ENCODE peak calls at places on chromosomes 6 and 20, in six cellular contexts. One of them, this sample, is unnamed.

GRCh38 chr6:124677874-124678273 is 284.4 kb upstream of the RNF217 start:
- DNase-seq in GM12878: no peak
- DNase-seq in astrocyte: no peak
- DNase-seq in endothelial cell of umbilical vein: no peak
- DNase-seq in H9: no peak
- DNase-seq in A549: no peak
- DNase-seq in this sample: no peak

GRCh38 chr6:169986848-169987498 is 235.6 kb downstream of the ERMARD start:
- DNase-seq in A549: no peak
- DNase-seq in astrocyte: no peak
- DNase-seq in endothelial cell of umbilical vein: no peak
- DNase-seq in H9: no peak
- DNase-seq in GM12878: no peak
- DNase-seq in this sample: no peak

GRCh38 chr6:149931501-149931900 is 8.6 kb upstream of the RAET1G start:
- DNase-seq in astrocyte: no peak
- DNase-seq in GM12878: no peak
- DNase-seq in A549: no peak
- DNase-seq in H9: no peak
- DNase-seq in endothelial cell of umbilical vein: no peak
- DNase-seq in this sample: no peak

GRCh38 chr6:106537662-106538061 is 91.6 kb downstream of the RTN4IP1 start:
- DNase-seq in GM12878: no peak
- DNase-seq in astrocyte: no peak
- DNase-seq in H9: no peak
- DNase-seq in A549: no peak
- DNase-seq in endothelial cell of umbilical vein: no peak
- DNase-seq in this sample: peak; percentile 90

GRCh38 chr6:38593419-38593818 is 46.3 kb downstream of the BTBD9 start:
- DNase-seq in astrocyte: no peak
- DNase-seq in H9: no peak
- DNase-seq in endothelial cell of umbilical vein: no peak
- DNase-seq in GM12878: no peak
- DNase-seq in A549: no peak
- DNase-seq in this sample: no peak

GRCh38 chr6:155580904-155581303 is 125.3 kb upstream of the NOX3 start:
- DNase-seq in H9: no peak
- DNase-seq in endothelial cell of umbilical vein: no peak
- DNase-seq in astrocyte: no peak
- DNase-seq in GM12878: no peak
- DNase-seq in A549: no peak
- DNase-seq in this sample: no peak

GRCh38 chr20:34389206-34389953 is 26.3 kb downstream of the ITCH start:
- DNase-seq in H9: no peak
- DNase-seq in astrocyte: peak; percentile 32
- DNase-seq in endothelial cell of umbilical vein: no peak
- DNase-seq in GM12878: no peak
- DNase-seq in A549: peak; percentile 45
- DNase-seq in this sample: no peak

GRCh38 chr6:13373488-13373886 is 45.1 kb upstream of the TBC1D7 start:
- DNase-seq in A549: no peak
- DNase-seq in endothelial cell of umbilical vein: peak; percentile 67
- DNase-seq in GM12878: no peak
- DNase-seq in astrocyte: no peak
- DNase-seq in H9: no peak
- DNase-seq in this sample: no peak

GRCh38 chr20:2596673-2597279 is 55.7 kb upstream of the NOP56 start:
- DNase-seq in endothelial cell of umbilical vein: no peak
- DNase-seq in A549: no peak
- DNase-seq in H9: no peak
- DNase-seq in astrocyte: no peak
- DNase-seq in GM12878: no peak
- DNase-seq in this sample: no peak

GRCh38 chr20:44734938-44735337 is 10.7 kb upstream of the KCNK15 start:
- DNase-seq in H9: no peak
- DNase-seq in endothelial cell of umbilical vein: no peak
- DNase-seq in GM12878: no peak
- DNase-seq in astrocyte: peak; percentile 30
- DNase-seq in A549: peak; percentile 81
- DNase-seq in this sample: no peak

GRCh38 chr6:169232507-169232931 is 21.1 kb downstream of the THBS2 start:
- DNase-seq in endothelial cell of umbilical vein: no peak
- DNase-seq in H9: no peak
- DNase-seq in A549: no peak
- DNase-seq in GM12878: no peak
- DNase-seq in astrocyte: no peak
- DNase-seq in this sample: no peak

GRCh38 chr6:78746457-78746856 is 120.9 kb upstream of the IRAK1BP1 start:
- DNase-seq in endothelial cell of umbilical vein: no peak
- DNase-seq in H9: no peak
- DNase-seq in astrocyte: peak; percentile 70
- DNase-seq in GM12878: no peak
- DNase-seq in A549: no peak
- DNase-seq in this sample: no peak

GRCh38 chr6:46933751-46934150 is 12.0 kb upstream of the ADGRF5 start:
- DNase-seq in H9: no peak
- DNase-seq in GM12878: no peak
- DNase-seq in astrocyte: peak; percentile 50
- DNase-seq in endothelial cell of umbilical vein: no peak
- DNase-seq in A549: no peak
- DNase-seq in this sample: no peak
- H3K27ac ChIP-seq in H9: no peak overlapping the region
- H3K27ac ChIP-seq in GM12878: no peak overlapping the region
- H3K27ac ChIP-seq in astrocyte: peak overlapping the region; percentile 7
- H3K27ac ChIP-seq in endothelial cell of umbilical vein: no peak overlapping the region
- H3K27ac ChIP-seq in A549: no peak overlapping the region
- H3K27ac ChIP-seq in this sample: no peak overlapping the region

GRCh38 chr6:69763763-69764162 is 33.0 kb downstream of the LMBRD1 start:
- DNase-seq in GM12878: no peak
- DNase-seq in A549: no peak
- DNase-seq in astrocyte: no peak
- DNase-seq in endothelial cell of umbilical vein: no peak
- DNase-seq in H9: no peak
- DNase-seq in this sample: no peak

GRCh38 chr6:69756357-69756756 is 40.5 kb downstream of the LMBRD1 start:
- DNase-seq in GM12878: no peak
- DNase-seq in astrocyte: no peak
- DNase-seq in H9: no peak
- DNase-seq in endothelial cell of umbilical vein: no peak
- DNase-seq in A549: no peak
- DNase-seq in this sample: no peak

GRCh38 chr6:69756907-69757306 is 39.9 kb downstream of the LMBRD1 start:
- DNase-seq in endothelial cell of umbilical vein: no peak
- DNase-seq in GM12878: no peak
- DNase-seq in A549: no peak
- DNase-seq in astrocyte: no peak
- DNase-seq in H9: no peak
- DNase-seq in this sample: no peak

DNA sequence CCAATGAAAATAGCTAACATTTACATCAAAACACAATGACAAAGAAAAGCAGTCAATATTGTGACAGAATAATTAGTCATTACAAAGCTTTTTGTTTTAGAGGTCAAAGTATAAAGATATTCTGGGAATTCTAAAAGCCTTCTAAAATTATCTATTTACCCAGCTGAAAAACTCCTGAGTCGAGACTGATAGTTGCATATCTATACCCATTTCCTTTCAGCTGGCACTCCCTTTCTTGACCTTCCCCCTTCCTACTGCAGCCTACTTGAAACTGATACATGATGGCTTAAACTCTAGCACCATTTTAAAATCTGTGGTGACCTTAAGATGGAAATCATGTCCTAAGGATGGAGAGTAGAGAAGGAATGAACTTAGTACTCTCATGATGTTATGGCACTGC is 38.6 kb downstream of the LMBRD1 start:
- DNase-seq in astrocyte: no peak
- DNase-seq in H9: no peak
- DNase-seq in GM12878: no peak
- DNase-seq in A549: no peak
- DNase-seq in endothelial cell of umbilical vein: peak; percentile 24
- DNase-seq in this sample: no peak
- H3K4me2 ChIP-seq in astrocyte: no peak overlapping the region
- H3K4me2 ChIP-seq in H9: no peak overlapping the region
- H3K4me2 ChIP-seq in GM12878: no peak overlapping the region
- H3K4me2 ChIP-seq in A549: no peak overlapping the region
- H3K4me2 ChIP-seq in endothelial cell of umbilical vein: no peak overlapping the region
- H3K4me2 ChIP-seq in this sample: no peak overlapping the region

GRCh38 chr6:25359891-25360290 is 80.7 kb downstream of the CARMIL1 start:
- DNase-seq in GM12878: no peak
- DNase-seq in A549: no peak
- DNase-seq in endothelial cell of umbilical vein: no peak
- DNase-seq in astrocyte: no peak
- DNase-seq in H9: no peak
- DNase-seq in this sample: no peak
- H3K27ac ChIP-seq in GM12878: no peak overlapping the region
- H3K27ac ChIP-seq in A549: no peak overlapping the region
- H3K27ac ChIP-seq in endothelial cell of umbilical vein: no peak overlapping the region
- H3K27ac ChIP-seq in astrocyte: no peak overlapping the region
- H3K27ac ChIP-seq in H9: no peak overlapping the region
- H3K27ac ChIP-seq in this sample: no peak overlapping the region

DNA sequence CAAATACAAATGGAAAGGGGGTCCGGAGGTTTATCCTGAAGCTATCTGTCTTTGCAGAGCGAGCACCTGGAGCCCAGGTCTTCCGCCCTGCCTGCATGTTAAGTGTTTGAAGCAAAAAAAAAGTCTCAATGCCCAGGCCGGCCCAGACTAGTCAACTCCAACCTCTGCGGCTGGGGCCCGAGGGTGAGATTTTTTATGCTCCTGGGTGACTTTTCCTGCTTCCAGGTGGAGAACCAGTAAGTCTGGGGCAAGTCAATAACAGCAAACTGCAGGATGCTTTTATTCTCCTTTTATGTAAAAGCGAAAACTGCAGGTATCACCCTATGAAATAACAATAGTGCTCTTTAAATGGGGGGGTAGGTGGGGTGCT is 2.0 kb upstream of the ZBP1 start:
- DNase-seq in A549: no peak
- DNase-seq in H9: no peak
- DNase-seq in GM12878: no peak
- DNase-seq in astrocyte: no peak
- DNase-seq in endothelial cell of umbilical vein: no peak
- DNase-seq in this sample: no peak
- H3K4me2 ChIP-seq in A549: peak overlapping the region; percentile 64
- H3K4me2 ChIP-seq in H9: no peak overlapping the region
- H3K4me2 ChIP-seq in GM12878: no peak overlapping the region
- H3K4me2 ChIP-seq in astrocyte: no peak overlapping the region
- H3K4me2 ChIP-seq in endothelial cell of umbilical vein: no peak overlapping the region
- H3K4me2 ChIP-seq in this sample: no peak overlapping the region

DNA sequence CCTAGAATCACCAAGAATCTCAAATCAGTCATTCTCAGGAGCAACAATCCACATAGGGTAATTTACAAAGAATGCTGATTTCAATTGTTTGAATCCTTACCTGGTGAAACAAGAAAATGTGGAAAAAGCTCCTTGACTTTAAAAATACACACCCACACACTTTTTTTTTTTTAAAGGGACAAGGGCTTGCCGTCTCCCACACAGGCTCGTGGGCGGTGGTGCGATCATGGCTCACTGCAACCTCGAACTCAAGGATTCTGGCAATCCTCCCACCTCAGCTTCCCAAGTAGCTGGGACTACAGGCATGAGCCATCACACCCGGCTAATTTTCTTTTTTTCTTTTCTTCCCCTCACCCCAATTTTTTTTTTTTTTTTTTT is 30.7 kb downstream of the PARD6B start:
- DNase-seq in endothelial cell of umbilical vein: no peak
- DNase-seq in GM12878: no peak
- DNase-seq in A549: no peak
- DNase-seq in H9: no peak
- DNase-seq in astrocyte: no peak
- DNase-seq in this sample: no peak
- H3K27ac ChIP-seq in endothelial cell of umbilical vein: no peak overlapping the region
- H3K27ac ChIP-seq in GM12878: no peak overlapping the region
- H3K27ac ChIP-seq in A549: peak overlapping the region; percentile 96
- H3K27ac ChIP-seq in H9: no peak overlapping the region
- H3K27ac ChIP-seq in astrocyte: peak overlapping the region; percentile 63
- H3K27ac ChIP-seq in this sample: peak overlapping the region; percentile 84

DNA sequence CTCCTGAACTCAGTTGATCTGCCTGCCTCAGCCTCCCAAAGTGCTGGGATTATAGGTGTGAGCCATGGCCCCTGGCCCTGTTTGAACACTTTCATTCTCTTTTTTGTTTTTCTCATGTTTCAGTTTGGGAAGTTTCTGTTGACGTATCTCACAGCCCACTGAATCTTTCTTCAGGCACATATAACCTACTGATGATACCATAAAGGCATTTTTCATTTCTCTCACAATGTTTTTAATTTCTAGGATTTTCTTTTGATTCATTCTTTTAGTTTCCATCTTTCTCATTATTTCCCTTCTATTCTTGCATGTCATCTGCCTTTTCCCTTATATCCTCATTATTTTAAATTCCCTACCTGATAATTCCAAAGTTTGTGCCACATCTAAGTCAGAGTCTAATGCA is 58.5 kb upstream of the EZR start:
- DNase-seq in endothelial cell of umbilical vein: no peak
- DNase-seq in H9: no peak
- DNase-seq in A549: no peak
- DNase-seq in GM12878: no peak
- DNase-seq in astrocyte: no peak
- DNase-seq in this sample: no peak
- H3K4me2 ChIP-seq in endothelial cell of umbilical vein: no peak overlapping the region
- H3K4me2 ChIP-seq in H9: no peak overlapping the region
- H3K4me2 ChIP-seq in A549: no peak overlapping the region
- H3K4me2 ChIP-seq in GM12878: no peak overlapping the region
- H3K4me2 ChIP-seq in astrocyte: no peak overlapping the region
- H3K4me2 ChIP-seq in this sample: no peak overlapping the region